ENCODE peak calls at places on chromosomes 12 and 14, in five cellular contexts. H is mesenchymal stem cell, T is H9, D is H1, E is mesendoderm. Q is an unnamed sample.

GRCh38 chr12:34223640-34224039 is 201.3 kb downstream of the ALG10 start:
- DNase-seq in E (no peak), D (no peak), T (no peak), H (no peak), Q (no peak)

GRCh38 chr12:20494803-20495202 is 126.5 kb downstream of the PDE3A start:
- DNase-seq in T (no peak), H (peak), E (no peak), D (no peak), Q (peak)

GRCh38 chr14:97848351-97848980 is 1051.3 kb downstream of the VRK1 start:
- DNase-seq in E (peak), D (peak), H (no peak), T (no peak), Q (no peak)

GRCh38 chr12:32847287-32847686 is 49.3 kb downstream of the PKP2 start:
- DNase-seq in E (no peak), D (no peak), T (no peak), H (no peak), Q (no peak)

GRCh38 chr12:19979584-19979983 is 388.8 kb upstream of the PDE3A start:
- DNase-seq in H (no peak), E (no peak), D (no peak), T (no peak), Q (no peak)

GRCh38 chr12:188910-189621 is 24.9 kb downstream of the SLC6A12 start:
- DNase-seq in H (peak), E (peak), D (peak), T (peak), Q (peak)

GRCh38 chr12:2341871-2342270 is 289.1 kb downstream of the CACNA1C start:
- DNase-seq in T (no peak), H (peak), D (no peak), E (no peak), Q (peak)

GRCh38 chr14:81330619-81331122 is 69.5 kb downstream of the STON2 start:
- DNase-seq in E (no peak), D (no peak), T (no peak), H (no peak), Q (no peak)

GRCh38 chr12:119649202-119649808 is 18.6 kb upstream of the PRKAB1 start:
- DNase-seq in E (no peak), T (no peak), D (no peak), H (no peak), Q (no peak)

GRCh38 chr12:51482808-51483532 is 58.3 kb downstream of the SLC4A8 start:
- DNase-seq in T (no peak), E (no peak), D (no peak), H (no peak), Q (no peak)

DNA sequence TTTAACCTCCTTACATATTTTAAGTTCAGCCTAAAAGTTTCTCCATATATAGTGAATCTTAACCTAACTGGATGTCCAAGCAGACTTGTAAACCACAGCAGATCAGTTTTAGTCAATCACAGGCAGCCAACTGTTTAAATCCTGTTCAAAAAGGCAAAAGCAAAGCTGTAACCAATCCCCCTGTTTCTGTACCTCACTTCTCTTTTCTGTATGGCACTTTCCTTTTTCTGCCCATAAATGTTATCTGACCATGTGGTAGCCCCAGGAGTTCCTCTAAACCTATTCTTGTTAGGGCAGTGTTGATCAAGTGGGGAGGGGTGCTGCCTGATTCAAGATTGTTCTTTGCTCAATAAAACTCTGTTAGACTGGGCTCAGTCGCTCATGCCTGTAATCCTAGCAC is 8.5 kb upstream of the DACT1 start:
- DNase-seq in D (no peak), H (no peak), E (no peak), T (no peak), Q (no peak)
- H2BK120ac ChIP-seq in D (no peak), H (no peak), E (no peak), T (no peak), Q (no peak)

GRCh38 chr12:123801573-123802178 is 39.6 kb downstream of the DNAH10 start:
- DNase-seq in H (peak), E (peak), T (no peak), D (no peak), Q (peak)

GRCh38 chr12:123798518-123798917 is 36.4 kb downstream of the DNAH10 start:
- DNase-seq in D (no peak), E (no peak), H (no peak), T (no peak), Q (no peak)

GRCh38 chr12:123805119-123805518 is 43.0 kb downstream of the DNAH10 start:
- DNase-seq in T (no peak), H (no peak), D (no peak), E (no peak), Q (no peak)

GRCh38 chr12:123794027-123794426 is 31.9 kb downstream of the DNAH10 start:
- DNase-seq in T (no peak), D (no peak), E (no peak), H (no peak), Q (no peak)

DNA sequence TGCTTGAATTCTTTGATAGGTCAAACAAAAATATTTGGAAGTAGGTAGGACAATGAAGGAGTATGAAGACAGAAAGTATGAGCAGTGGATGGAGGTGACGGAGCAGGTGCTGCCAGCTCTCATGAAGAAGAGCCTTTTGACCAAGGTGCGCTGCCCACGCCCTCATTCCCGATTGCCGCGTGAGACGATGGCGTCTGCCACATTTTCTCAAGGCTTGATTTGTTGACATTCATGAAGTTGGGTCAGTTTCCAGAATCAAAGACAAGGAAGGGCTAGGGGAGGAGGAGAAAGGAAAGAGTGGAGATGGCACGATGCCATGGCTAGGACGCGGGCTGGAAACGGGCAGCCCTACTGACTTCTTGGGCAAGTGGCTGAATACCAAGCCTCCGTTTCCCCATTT is 37.1 kb downstream of the DNAH10 start:
- DNase-seq in D (no peak), E (no peak), H (no peak), T (no peak), Q (no peak)
- H2BK120ac ChIP-seq in D (no peak), E (no peak), H (no peak), T (no peak), Q (no peak)

GRCh38 chr14:31970744-31971143 is 106.4 kb upstream of the ARHGAP5 start:
- DNase-seq in T (no peak), H (no peak), D (no peak), E (no peak), Q (no peak)

GRCh38 chr14:31968107-31968810 is 108.8 kb upstream of the ARHGAP5 start:
- DNase-seq in E (no peak), T (no peak), H (peak), D (no peak), Q (peak)

GRCh38 chr14:31969371-31969770 is 107.7 kb upstream of the ARHGAP5 start:
- DNase-seq in E (no peak), T (no peak), H (peak), D (no peak), Q (no peak)

GRCh38 chr14:31968912-31969311 is 108.2 kb upstream of the ARHGAP5 start:
- DNase-seq in T (no peak), H (peak), D (no peak), E (no peak), Q (no peak)

DNA sequence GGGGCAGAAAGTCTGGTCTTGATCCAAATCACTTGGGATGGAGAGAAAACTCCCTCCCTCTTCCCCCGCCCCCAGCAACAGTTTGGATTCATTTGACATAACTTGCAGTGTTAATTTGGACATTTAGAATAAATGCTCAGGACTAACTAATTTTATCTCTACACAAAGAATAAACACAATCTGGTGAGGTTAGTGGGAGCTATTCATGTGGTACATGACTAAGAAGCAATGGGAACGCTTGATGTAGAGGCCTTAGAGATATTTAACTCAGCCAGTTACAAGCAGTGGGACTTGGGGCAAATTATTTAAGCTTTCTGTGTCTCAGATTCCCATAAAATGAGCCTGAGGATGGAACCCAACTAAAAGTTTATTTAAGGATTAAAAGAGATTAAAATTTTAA is 107.3 kb upstream of the ARHGAP5 start:
- DNase-seq in T (no peak), E (no peak), D (no peak), H (peak), Q (no peak)
- H2BK120ac ChIP-seq in T (no peak), E (no peak), D (no peak), H (no peak), Q (no peak)

GRCh38 chr14:101964297-101965144 is at the start of gene DYNC1H1:
- DNase-seq in T (peak), H (peak), D (peak), E (peak), Q (peak)
- H2BK120ac ChIP-seq in T (no peak), H (peak), D (no peak), E (no peak), Q (peak)

DNA sequence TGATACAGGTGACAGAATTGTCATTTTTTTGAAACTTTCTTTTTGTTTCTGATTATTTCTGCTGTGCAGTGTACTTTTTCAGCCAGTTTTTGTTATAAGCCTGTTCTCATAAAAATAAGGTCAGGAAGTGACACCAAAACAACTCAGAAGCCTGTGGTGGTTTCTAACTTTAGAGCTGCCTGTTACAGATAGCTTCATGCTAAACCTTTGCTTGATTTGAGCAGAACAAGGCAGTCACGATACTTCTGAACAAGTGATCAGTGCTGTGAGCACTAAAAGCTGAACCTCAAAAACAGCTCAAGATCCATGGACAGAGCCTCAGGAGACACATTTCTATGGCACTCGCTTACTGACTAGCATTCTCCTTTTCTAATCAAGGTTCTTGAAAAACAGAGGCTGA is 82.0 kb downstream of the PRKCH start:
- DNase-seq in E (no peak), H (no peak), D (no peak), T (no peak), Q (no peak)
- H2BK120ac ChIP-seq in E (no peak), H (no peak), D (no peak), T (no peak), Q (no peak)

GRCh38 chr12:131732996-131733615 is 22.2 kb downstream of the SFSWAP start:
- DNase-seq in D (no peak), E (no peak), H (no peak), T (no peak), Q (no peak)

GRCh38 chr12:131724534-131724933 is 13.6 kb downstream of the SFSWAP start:
- DNase-seq in D (no peak), T (no peak), H (no peak), E (peak), Q (peak)

GRCh38 chr12:131733874-131734273 is 23.0 kb downstream of the SFSWAP start:
- DNase-seq in T (no peak), D (no peak), H (no peak), E (no peak), Q (no peak)

GRCh38 chr12:131729254-131729955 is 18.5 kb downstream of the SFSWAP start:
- DNase-seq in E (no peak), T (peak), D (no peak), H (no peak), Q (no peak)

GRCh38 chr12:131728720-131729119 is 17.8 kb downstream of the SFSWAP start:
- DNase-seq in D (no peak), H (no peak), E (no peak), T (no peak), Q (no peak)
- H2BK120ac ChIP-seq in D (peak), H (no peak), E (no peak), T (no peak), Q (no peak)

GRCh38 chr12:6620137-6620884 is 13.1 kb upstream of the CHD4 start:
- DNase-seq in T (peak), D (peak), H (peak), E (peak), Q (no peak)
- H2BK120ac ChIP-seq in T (no peak), D (no peak), H (no peak), E (no peak), Q (no peak)

GRCh38 chr12:122722347-122722746 is 5.7 kb upstream of the HCAR3 start:
- DNase-seq in E (no peak), D (no peak), H (no peak), T (no peak), Q (no peak)

GRCh38 chr12:122729583-122730214 is 945 bp downstream of the HCAR1 start:
- DNase-seq in T (no peak), D (no peak), E (no peak), H (no peak), Q (no peak)

GRCh38 chr12:122725452-122725851 is 5.2 kb downstream of the HCAR1 start:
- DNase-seq in T (no peak), E (no peak), D (no peak), H (no peak), Q (no peak)

GRCh38 chr12:122724641-122725243 is 5.9 kb downstream of the HCAR1 start:
- DNase-seq in E (no peak), H (no peak), D (no peak), T (no peak), Q (no peak)

DNA sequence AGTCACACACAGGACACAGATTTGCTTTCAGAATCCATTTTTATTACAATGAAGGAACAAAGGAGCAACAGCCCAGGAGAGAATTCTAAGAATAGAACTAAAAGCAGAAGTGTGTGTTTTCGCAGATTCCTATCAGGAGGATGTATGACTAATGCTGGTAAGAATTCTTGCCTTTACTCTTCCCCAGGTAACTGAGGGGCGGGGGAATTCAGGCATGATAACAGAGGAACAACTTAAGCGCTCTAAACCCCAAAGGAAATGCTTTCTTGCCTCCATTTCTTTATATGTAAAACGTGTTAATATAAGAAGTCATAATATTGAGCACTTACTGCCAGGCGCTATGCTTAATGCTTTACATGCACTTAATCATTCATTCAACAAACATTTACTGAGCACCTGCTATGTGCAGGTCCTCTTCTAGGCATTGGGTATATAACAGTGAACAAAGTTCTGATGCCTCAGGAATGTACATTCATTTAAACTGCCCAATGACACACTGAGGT is 4.5 kb downstream of the HCAR1 start:
- DNase-seq in D (no peak), T (peak), H (no peak), E (peak), Q (no peak)
- H2BK120ac ChIP-seq in D (no peak), T (no peak), H (no peak), E (no peak), Q (no peak)

DNA sequence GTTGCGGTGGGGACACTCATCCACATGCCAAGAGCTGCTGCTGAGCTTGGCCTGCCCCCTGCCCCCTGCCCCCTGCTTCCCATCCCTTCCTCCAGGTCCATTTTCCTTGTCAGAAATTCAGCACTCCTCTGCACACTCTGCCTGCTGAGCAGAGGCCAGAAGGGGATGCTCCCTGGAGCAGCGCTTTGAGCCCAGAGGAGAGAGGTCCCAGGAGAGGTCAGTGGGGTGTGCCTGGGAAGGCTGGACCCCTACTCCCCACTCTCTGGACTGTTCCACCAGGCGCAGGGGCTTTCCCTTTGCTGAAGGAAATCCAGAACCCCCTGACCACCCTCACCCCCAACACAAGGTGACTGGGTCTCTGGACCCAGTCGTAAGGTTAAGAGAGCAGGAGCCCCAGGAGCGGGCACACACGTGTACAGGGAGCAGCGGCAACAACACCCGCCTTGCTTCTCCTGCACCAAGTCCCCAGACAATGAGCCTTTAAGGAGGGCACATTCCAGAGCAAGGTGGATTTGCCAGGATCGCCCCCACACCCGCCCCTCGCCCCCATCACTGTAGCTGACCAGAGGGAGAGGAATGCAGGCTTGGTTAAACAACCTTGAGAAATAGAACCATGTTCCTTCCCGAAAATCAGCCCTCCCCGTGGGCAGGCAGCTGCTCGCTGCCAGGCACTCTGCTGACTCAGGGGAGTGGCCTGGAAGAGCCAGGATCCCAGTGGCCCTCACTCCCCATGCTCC is 30.7 kb downstream of the ISCA2 start:
- DNase-seq in D (no peak), H (no peak), E (no peak), T (no peak), Q (peak)
- H2BK120ac ChIP-seq in D (no peak), H (no peak), E (no peak), T (no peak), Q (peak)

Q was measured in IMR-90.